ENCODE peak calls at places on chromosomes 1 and 21, in seven cellular contexts. One of them, this sample, is unnamed.

GRCh38 chr1:164628758-164629157 is 69.8 kb downstream of the PBX1 start:
- DNase-seq in GM20000: no peak
- DNase-seq in OCI-LY7: no peak
- DNase-seq in cardiac muscle cell: no peak
- DNase-seq in colonic mucosa: no peak
- DNase-seq in CD4-positive, alpha-beta T cell: no peak
- DNase-seq in lung: no peak
- DNase-seq in this sample: no peak

GRCh38 chr1:230823835-230824485 is 44.4 kb downstream of the C1orf198 start:
- DNase-seq in GM20000: no peak
- DNase-seq in OCI-LY7: no peak
- DNase-seq in cardiac muscle cell: no peak
- DNase-seq in colonic mucosa: no peak
- DNase-seq in CD4-positive, alpha-beta T cell: no peak
- DNase-seq in lung: no peak
- DNase-seq in this sample: no peak

GRCh38 chr1:180571832-180572636 is 13.3 kb downstream of the OVAAL start:
- DNase-seq in GM20000: no peak
- DNase-seq in OCI-LY7: no peak
- DNase-seq in cardiac muscle cell: no peak
- DNase-seq in colonic mucosa: no peak
- DNase-seq in CD4-positive, alpha-beta T cell: no peak
- DNase-seq in lung: no peak
- DNase-seq in this sample: no peak

GRCh38 chr1:180652791-180653190 is 21.0 kb downstream of the XPR1 start:
- DNase-seq in GM20000: no peak
- DNase-seq in OCI-LY7: no peak
- DNase-seq in cardiac muscle cell: no peak
- DNase-seq in colonic mucosa: no peak
- DNase-seq in CD4-positive, alpha-beta T cell: no peak
- DNase-seq in lung: no peak
- DNase-seq in this sample: no peak

GRCh38 chr1:180029524-180030130 is 75.0 kb downstream of the CEP350 start:
- DNase-seq in GM20000: no peak
- DNase-seq in OCI-LY7: no peak
- DNase-seq in cardiac muscle cell: no peak
- DNase-seq in colonic mucosa: no peak
- DNase-seq in CD4-positive, alpha-beta T cell: no peak
- DNase-seq in lung: no peak
- DNase-seq in this sample: no peak

GRCh38 chr1:995665-996633 is 3.9 kb downstream of the HES4 start:
- DNase-seq in GM20000: no peak
- DNase-seq in OCI-LY7: no peak
- DNase-seq in cardiac muscle cell: no peak
- DNase-seq in colonic mucosa: no peak
- DNase-seq in CD4-positive, alpha-beta T cell: no peak
- DNase-seq in lung: no peak
- DNase-seq in this sample: peak

GRCh38 chr1:35857830-35858229 is 25.2 kb upstream of the AGO1 start:
- DNase-seq in GM20000: no peak
- DNase-seq in OCI-LY7: peak
- DNase-seq in cardiac muscle cell: peak
- DNase-seq in colonic mucosa: no peak
- DNase-seq in CD4-positive, alpha-beta T cell: no peak
- DNase-seq in lung: no peak
- DNase-seq in this sample: no peak

GRCh38 chr1:115300087-115300856 is 37.8 kb downstream of the NGF start:
- DNase-seq in GM20000: no peak
- DNase-seq in OCI-LY7: peak
- DNase-seq in cardiac muscle cell: no peak
- DNase-seq in colonic mucosa: no peak
- DNase-seq in CD4-positive, alpha-beta T cell: no peak
- DNase-seq in lung: no peak
- DNase-seq in this sample: no peak

GRCh38 chr1:231940116-231940515 is 313.5 kb downstream of the DISC1 start:
- DNase-seq in GM20000: no peak
- DNase-seq in OCI-LY7: no peak
- DNase-seq in cardiac muscle cell: no peak
- DNase-seq in colonic mucosa: no peak
- DNase-seq in CD4-positive, alpha-beta T cell: no peak
- DNase-seq in lung: no peak
- DNase-seq in this sample: no peak

GRCh38 chr1:12208271-12208670 is 21.6 kb upstream of the VPS13D start:
- DNase-seq in GM20000: no peak
- DNase-seq in OCI-LY7: no peak
- DNase-seq in cardiac muscle cell: no peak
- DNase-seq in colonic mucosa: no peak
- DNase-seq in CD4-positive, alpha-beta T cell: no peak
- DNase-seq in lung: no peak
- DNase-seq in this sample: no peak

GRCh38 chr1:78323311-78323710 is 167.5 kb upstream of the PTGFR start:
- DNase-seq in GM20000: no peak
- DNase-seq in OCI-LY7: no peak
- DNase-seq in cardiac muscle cell: no peak
- DNase-seq in colonic mucosa: no peak
- DNase-seq in CD4-positive, alpha-beta T cell: no peak
- DNase-seq in lung: no peak
- DNase-seq in this sample: no peak

GRCh38 chr21:33886316-33886715 is 29.3 kb downstream of the ATP5PO start:
- DNase-seq in GM20000: no peak
- DNase-seq in OCI-LY7: no peak
- DNase-seq in cardiac muscle cell: no peak
- DNase-seq in colonic mucosa: no peak
- DNase-seq in CD4-positive, alpha-beta T cell: no peak
- DNase-seq in lung: no peak
- DNase-seq in this sample: no peak

GRCh38 chr1:170556910-170557309 is 24.9 kb downstream of the GORAB start:
- DNase-seq in GM20000: no peak
- DNase-seq in OCI-LY7: no peak
- DNase-seq in cardiac muscle cell: peak
- DNase-seq in colonic mucosa: no peak
- DNase-seq in CD4-positive, alpha-beta T cell: no peak
- DNase-seq in lung: no peak
- DNase-seq in this sample: no peak

GRCh38 chr1:67484492-67484891 is 54.3 kb upstream of the SERBP1 start:
- DNase-seq in GM20000: no peak
- DNase-seq in OCI-LY7: no peak
- DNase-seq in cardiac muscle cell: peak
- DNase-seq in colonic mucosa: no peak
- DNase-seq in CD4-positive, alpha-beta T cell: no peak
- DNase-seq in lung: no peak
- DNase-seq in this sample: no peak

GRCh38 chr1:60992165-60992564 is 90.2 kb upstream of the NFIA start:
- DNase-seq in GM20000: no peak
- DNase-seq in OCI-LY7: no peak
- DNase-seq in cardiac muscle cell: no peak
- DNase-seq in colonic mucosa: no peak
- DNase-seq in CD4-positive, alpha-beta T cell: no peak
- DNase-seq in lung: no peak
- DNase-seq in this sample: no peak

GRCh38 chr1:173596097-173596825 is 6.6 kb downstream of the SLC9C2 start:
- DNase-seq in GM20000: no peak
- DNase-seq in OCI-LY7: no peak
- DNase-seq in cardiac muscle cell: no peak
- DNase-seq in colonic mucosa: no peak
- DNase-seq in CD4-positive, alpha-beta T cell: no peak
- DNase-seq in lung: no peak
- DNase-seq in this sample: no peak

GRCh38 chr1:157156058-157156541 is 17.9 kb upstream of the ETV3 start:
- DNase-seq in GM20000: peak
- DNase-seq in OCI-LY7: peak
- DNase-seq in cardiac muscle cell: peak
- DNase-seq in colonic mucosa: peak
- DNase-seq in CD4-positive, alpha-beta T cell: peak
- DNase-seq in lung: peak
- DNase-seq in this sample: peak

GRCh38 chr21:37974081-37974480 is 57.8 kb upstream of the KCNJ6 start:
- DNase-seq in GM20000: no peak
- DNase-seq in OCI-LY7: no peak
- DNase-seq in cardiac muscle cell: no peak
- DNase-seq in colonic mucosa: no peak
- DNase-seq in CD4-positive, alpha-beta T cell: no peak
- DNase-seq in lung: no peak
- DNase-seq in this sample: no peak

GRCh38 chr1:17113973-17114372 is 5.3 kb downstream of the PADI2 start:
- DNase-seq in GM20000: no peak
- DNase-seq in OCI-LY7: no peak
- DNase-seq in cardiac muscle cell: no peak
- DNase-seq in colonic mucosa: no peak
- DNase-seq in CD4-positive, alpha-beta T cell: no peak
- DNase-seq in lung: no peak
- DNase-seq in this sample: no peak

GRCh38 chr1:228392111-228392936 is 14.3 kb downstream of the TRIM11 start:
- DNase-seq in GM20000: no peak
- DNase-seq in OCI-LY7: no peak
- DNase-seq in cardiac muscle cell: no peak
- DNase-seq in colonic mucosa: no peak
- DNase-seq in CD4-positive, alpha-beta T cell: no peak
- DNase-seq in lung: no peak
- DNase-seq in this sample: no peak

GRCh38 chr1:175040324-175040910 is 17.2 kb upstream of the MRPS14 start:
- DNase-seq in GM20000: no peak
- DNase-seq in OCI-LY7: no peak
- DNase-seq in cardiac muscle cell: no peak
- DNase-seq in colonic mucosa: no peak
- DNase-seq in CD4-positive, alpha-beta T cell: no peak
- DNase-seq in lung: no peak
- DNase-seq in this sample: no peak

GRCh38 chr1:96752394-96752793 is 30.8 kb downstream of the PTBP2 start:
- DNase-seq in GM20000: no peak
- DNase-seq in OCI-LY7: no peak
- DNase-seq in cardiac muscle cell: no peak
- DNase-seq in colonic mucosa: no peak
- DNase-seq in CD4-positive, alpha-beta T cell: no peak
- DNase-seq in lung: no peak
- DNase-seq in this sample: no peak

GRCh38 chr1:24929091-24929875 is 793 bp downstream of the RUNX3 start:
- DNase-seq in GM20000: no peak
- DNase-seq in OCI-LY7: peak
- DNase-seq in cardiac muscle cell: peak
- DNase-seq in colonic mucosa: no peak
- DNase-seq in CD4-positive, alpha-beta T cell: peak
- DNase-seq in lung: no peak
- DNase-seq in this sample: no peak

GRCh38 chr1:225554216-225554812 is 98.6 kb downstream of the ENAH start:
- DNase-seq in GM20000: peak
- DNase-seq in OCI-LY7: peak
- DNase-seq in cardiac muscle cell: peak
- DNase-seq in colonic mucosa: no peak
- DNase-seq in CD4-positive, alpha-beta T cell: no peak
- DNase-seq in lung: no peak
- DNase-seq in this sample: no peak

GRCh38 chr21:44767834-44768831 is 33.5 kb downstream of the UBE2G2 start:
- DNase-seq in GM20000: no peak
- DNase-seq in OCI-LY7: no peak
- DNase-seq in cardiac muscle cell: no peak
- DNase-seq in colonic mucosa: no peak
- DNase-seq in CD4-positive, alpha-beta T cell: no peak
- DNase-seq in lung: no peak
- DNase-seq in this sample: no peak

GRCh38 chr1:201838381-201838780 is 9.4 kb downstream of the IPO9 start:
- DNase-seq in GM20000: no peak
- DNase-seq in OCI-LY7: no peak
- DNase-seq in cardiac muscle cell: peak
- DNase-seq in colonic mucosa: no peak
- DNase-seq in CD4-positive, alpha-beta T cell: no peak
- DNase-seq in lung: no peak
- DNase-seq in this sample: no peak
- TF ChIP-seq CTCF in GM20000: no peak
- TF ChIP-seq CTCF in OCI-LY7: no peak
- TF ChIP-seq CTCF in cardiac muscle cell: no peak
- TF ChIP-seq CTCF in colonic mucosa: no peak
- TF ChIP-seq CTCF in CD4-positive, alpha-beta T cell: no peak
- TF ChIP-seq CTCF in lung: no peak
- TF ChIP-seq CTCF in this sample: no peak

GRCh38 chr1:160837558-160838205 is 25.0 kb downstream of the CD244 start:
- DNase-seq in GM20000: peak
- DNase-seq in OCI-LY7: peak
- DNase-seq in cardiac muscle cell: peak
- DNase-seq in colonic mucosa: no peak
- DNase-seq in CD4-positive, alpha-beta T cell: peak
- DNase-seq in lung: no peak
- DNase-seq in this sample: no peak
- TF ChIP-seq CTCF in GM20000: peak
- TF ChIP-seq CTCF in OCI-LY7: peak
- TF ChIP-seq CTCF in cardiac muscle cell: no peak
- TF ChIP-seq CTCF in colonic mucosa: no peak
- TF ChIP-seq CTCF in CD4-positive, alpha-beta T cell: peak
- TF ChIP-seq CTCF in lung: no peak
- TF ChIP-seq CTCF in this sample: no peak

DNA sequence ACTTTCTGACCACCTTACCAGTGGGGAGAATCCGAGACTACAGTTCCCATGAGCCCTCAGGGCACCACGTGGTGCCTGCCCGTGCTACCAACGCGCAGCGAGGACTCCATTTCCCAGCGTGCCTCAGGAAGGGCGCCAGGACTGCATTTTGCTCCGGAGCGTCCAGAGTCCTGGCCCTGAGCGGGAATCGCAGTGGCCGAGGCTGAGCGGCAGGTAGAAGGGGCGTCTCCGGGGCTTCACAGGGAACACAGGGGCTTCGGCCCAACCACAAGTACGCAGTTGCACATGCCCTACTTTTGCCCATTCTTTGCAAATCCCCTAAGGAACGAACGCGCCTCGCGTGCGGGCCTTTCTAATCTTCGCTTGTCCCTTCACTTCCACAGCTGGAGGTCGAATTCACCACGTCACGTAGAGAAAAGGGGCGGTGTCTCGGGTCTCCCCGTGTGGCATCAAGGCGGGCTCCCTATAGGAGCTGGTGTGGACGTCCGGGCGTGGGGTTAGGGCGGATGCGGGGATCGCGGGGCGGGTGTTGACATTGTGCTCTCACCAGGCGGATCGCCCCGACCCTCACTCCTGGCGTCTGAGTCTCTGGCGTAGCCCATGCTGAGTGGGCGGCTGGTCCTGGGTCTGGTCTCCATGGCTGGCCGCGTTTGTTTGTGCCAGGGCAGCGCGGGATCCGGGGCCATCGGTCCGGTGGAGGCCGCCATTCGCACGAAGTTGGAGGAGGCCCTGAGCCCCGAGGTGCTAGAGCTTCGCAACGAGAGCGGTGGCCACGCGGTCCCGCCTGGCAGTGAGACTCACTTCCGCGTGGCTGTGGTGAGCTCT is at the start of gene BOLA1:
- DNase-seq in GM20000: peak
- DNase-seq in OCI-LY7: peak
- DNase-seq in cardiac muscle cell: peak
- DNase-seq in colonic mucosa: peak
- DNase-seq in CD4-positive, alpha-beta T cell: peak
- DNase-seq in lung: peak
- DNase-seq in this sample: peak
- TF ChIP-seq CTCF in GM20000: no peak
- TF ChIP-seq CTCF in OCI-LY7: no peak
- TF ChIP-seq CTCF in cardiac muscle cell: no peak
- TF ChIP-seq CTCF in colonic mucosa: no peak
- TF ChIP-seq CTCF in CD4-positive, alpha-beta T cell: no peak
- TF ChIP-seq CTCF in lung: no peak
- TF ChIP-seq CTCF in this sample: no peak

DNA sequence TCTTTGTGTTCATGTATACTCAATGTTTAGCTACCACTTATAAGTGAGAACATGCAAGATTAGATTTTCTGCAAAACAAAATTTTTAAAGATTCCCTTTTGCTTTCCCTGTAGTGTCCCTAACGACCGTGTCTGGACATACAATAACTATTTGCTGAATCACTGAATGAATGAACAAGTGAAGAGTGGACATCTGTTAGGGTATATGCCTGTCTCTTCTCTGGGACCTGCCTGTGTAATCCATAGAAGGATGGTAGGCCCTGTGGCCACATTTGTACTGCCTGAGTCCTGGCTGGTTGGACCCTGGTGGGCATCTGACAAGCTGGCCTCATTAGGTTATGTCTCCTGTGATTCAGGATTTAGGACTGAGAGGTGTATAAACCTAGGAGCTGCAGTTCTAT is 7.4 kb upstream of the NCF2 start:
- DNase-seq in GM20000: no peak
- DNase-seq in OCI-LY7: no peak
- DNase-seq in cardiac muscle cell: no peak
- DNase-seq in colonic mucosa: no peak
- DNase-seq in CD4-positive, alpha-beta T cell: no peak
- DNase-seq in lung: no peak
- DNase-seq in this sample: no peak
- TF ChIP-seq CTCF in GM20000: no peak
- TF ChIP-seq CTCF in OCI-LY7: no peak
- TF ChIP-seq CTCF in cardiac muscle cell: no peak
- TF ChIP-seq CTCF in colonic mucosa: no peak
- TF ChIP-seq CTCF in CD4-positive, alpha-beta T cell: no peak
- TF ChIP-seq CTCF in lung: no peak
- TF ChIP-seq CTCF in this sample: no peak